ENCODE peak calls at places on chromosomes 6 and 20, in four cellular contexts. R, T, U and D are unnamed samples.

GRCh38 chr6:26044140-26045045 is 42.8 kb upstream of the HFE start:
- DNase-seq in R (no peak), T (no peak), U (no peak), D (peak)

GRCh38 chr6:156953478-156954146 is 176.4 kb downstream of the ARID1B start:
- DNase-seq in R (no peak), T (peak), U (peak), D (peak)

GRCh38 chr6:27777614-27778355 is 134.4 kb downstream of the OR2B2 start:
- DNase-seq in R (no peak), T (peak), U (no peak), D (no peak)

GRCh38 chr6:153625089-153625488 is 414.0 kb upstream of the OPRM1 start:
- DNase-seq in R (no peak), T (no peak), U (no peak), D (no peak)

GRCh38 chr6:38279423-38279822 is 360.3 kb downstream of the BTBD9 start:
- DNase-seq in R (no peak), T (no peak), U (no peak), D (peak)

GRCh38 chr6:37514377-37514776 is 14.7 kb upstream of the CCDC167 start:
- DNase-seq in R (no peak), T (peak), U (no peak), D (no peak)

GRCh38 chr20:36549942-36550796 is 8.8 kb downstream of the MYL9 start:
- DNase-seq in R (no peak), T (no peak), U (no peak), D (no peak)

GRCh38 chr20:63969851-63970713 is at the start of gene ZNF512B:
- DNase-seq in R (peak), T (no peak), U (peak), D (peak)

GRCh38 chr6:113843500-113844068 is 13.6 kb upstream of the MARCKS start:
- DNase-seq in R (no peak), T (no peak), U (no peak), D (no peak)

GRCh38 chr20:3109350-3110302 is 25.1 kb upstream of the AVP start:
- DNase-seq in R (no peak), T (no peak), U (no peak), D (peak)

GRCh38 chr20:61966492-61967244 is 99.0 kb downstream of the TAF4 start:
- DNase-seq in R (no peak), T (no peak), U (no peak), D (no peak)

GRCh38 chr20:17684077-17684888 is 2.2 kb upstream of the RRBP1 start:
- DNase-seq in R (no peak), T (no peak), U (no peak), D (no peak)

GRCh38 chr6:163438940-163439335 is 24.4 kb downstream of the QKI start:
- DNase-seq in R (no peak), T (no peak), U (no peak), D (no peak)

GRCh38 chr6:167306401-167306998 is 15.4 kb downstream of the UNC93A start:
- DNase-seq in R (no peak), T (peak), U (no peak), D (no peak)

GRCh38 chr6:25124216-25124615 is 155.0 kb upstream of the CARMIL1 start:
- DNase-seq in R (no peak), T (no peak), U (no peak), D (no peak)

GRCh38 chr6:31110825-31111582 is 1.4 kb downstream of the C6orf15 start:
- DNase-seq in R (no peak), T (no peak), U (peak), D (no peak)

GRCh38 chr6:156024339-156024738 is 568.7 kb upstream of the NOX3 start:
- DNase-seq in R (no peak), T (no peak), U (no peak), D (no peak)

GRCh38 chr6:11732036-11732545 is 46.5 kb downstream of the ADTRP start:
- DNase-seq in R (peak), T (no peak), U (no peak), D (peak)